ENCODE peak calls at places on chromosomes 5 and 9, in eight cellular contexts. One of them, this sample, is unnamed.

GRCh38 chr5:79588645-79589044 is 23.6 kb upstream of the TENT2 start:
- DNase-seq in bronchial epithelial cell: no peak
- DNase-seq in mucosa of descending colon: no peak
- DNase-seq in lower lobe of right lung: no peak
- DNase-seq in BE2C: no peak
- DNase-seq in psoas muscle: no peak
- DNase-seq in choroid plexus epithelial cell: no peak
- DNase-seq in astrocyte of the spinal cord: no peak
- DNase-seq in this sample: peak

GRCh38 chr5:41240390-41240789 is 27.1 kb upstream of the C6 start:
- DNase-seq in mucosa of descending colon: no peak
- DNase-seq in psoas muscle: no peak
- DNase-seq in astrocyte of the spinal cord: no peak
- DNase-seq in lower lobe of right lung: no peak
- DNase-seq in choroid plexus epithelial cell: no peak
- DNase-seq in bronchial epithelial cell: no peak
- DNase-seq in BE2C: no peak
- DNase-seq in this sample: no peak

GRCh38 chr9:38003946-38004808 is 64.8 kb downstream of the SHB start:
- DNase-seq in mucosa of descending colon: no peak
- DNase-seq in BE2C: no peak
- DNase-seq in bronchial epithelial cell: no peak
- DNase-seq in lower lobe of right lung: no peak
- DNase-seq in psoas muscle: no peak
- DNase-seq in choroid plexus epithelial cell: no peak
- DNase-seq in astrocyte of the spinal cord: no peak
- DNase-seq in this sample: no peak

GRCh38 chr9:19208653-19209052 is 21.8 kb upstream of the DENND4C start:
- DNase-seq in lower lobe of right lung: no peak
- DNase-seq in mucosa of descending colon: no peak
- DNase-seq in BE2C: no peak
- DNase-seq in choroid plexus epithelial cell: no peak
- DNase-seq in psoas muscle: no peak
- DNase-seq in astrocyte of the spinal cord: no peak
- DNase-seq in bronchial epithelial cell: peak
- DNase-seq in this sample: no peak

GRCh38 chr9:92171281-92171680 is 56.1 kb upstream of the SPTLC1 start:
- DNase-seq in BE2C: no peak
- DNase-seq in psoas muscle: no peak
- DNase-seq in astrocyte of the spinal cord: no peak
- DNase-seq in choroid plexus epithelial cell: no peak
- DNase-seq in lower lobe of right lung: no peak
- DNase-seq in bronchial epithelial cell: no peak
- DNase-seq in mucosa of descending colon: no peak
- DNase-seq in this sample: no peak

GRCh38 chr5:135086326-135086725 is 52.3 kb upstream of the PITX1 start:
- DNase-seq in psoas muscle: no peak
- DNase-seq in BE2C: no peak
- DNase-seq in lower lobe of right lung: no peak
- DNase-seq in choroid plexus epithelial cell: no peak
- DNase-seq in astrocyte of the spinal cord: no peak
- DNase-seq in mucosa of descending colon: no peak
- DNase-seq in bronchial epithelial cell: no peak
- DNase-seq in this sample: no peak

GRCh38 chr9:136399176-136400037 is 563 bp downstream of the SNAPC4 start:
- DNase-seq in mucosa of descending colon: peak
- DNase-seq in lower lobe of right lung: no peak
- DNase-seq in bronchial epithelial cell: peak
- DNase-seq in choroid plexus epithelial cell: peak
- DNase-seq in astrocyte of the spinal cord: no peak
- DNase-seq in psoas muscle: no peak
- DNase-seq in BE2C: no peak
- DNase-seq in this sample: peak

GRCh38 chr9:74125916-74126315 is 371.2 kb upstream of the RORB start:
- DNase-seq in psoas muscle: no peak
- DNase-seq in choroid plexus epithelial cell: peak
- DNase-seq in lower lobe of right lung: no peak
- DNase-seq in BE2C: no peak
- DNase-seq in bronchial epithelial cell: peak
- DNase-seq in astrocyte of the spinal cord: peak
- DNase-seq in mucosa of descending colon: no peak
- DNase-seq in this sample: no peak

GRCh38 chr9:94867281-94867841 is 140.9 kb downstream of the AOPEP start:
- DNase-seq in astrocyte of the spinal cord: peak
- DNase-seq in mucosa of descending colon: peak
- DNase-seq in psoas muscle: peak
- DNase-seq in bronchial epithelial cell: peak
- DNase-seq in lower lobe of right lung: peak
- DNase-seq in BE2C: peak
- DNase-seq in choroid plexus epithelial cell: peak
- DNase-seq in this sample: no peak

DNA sequence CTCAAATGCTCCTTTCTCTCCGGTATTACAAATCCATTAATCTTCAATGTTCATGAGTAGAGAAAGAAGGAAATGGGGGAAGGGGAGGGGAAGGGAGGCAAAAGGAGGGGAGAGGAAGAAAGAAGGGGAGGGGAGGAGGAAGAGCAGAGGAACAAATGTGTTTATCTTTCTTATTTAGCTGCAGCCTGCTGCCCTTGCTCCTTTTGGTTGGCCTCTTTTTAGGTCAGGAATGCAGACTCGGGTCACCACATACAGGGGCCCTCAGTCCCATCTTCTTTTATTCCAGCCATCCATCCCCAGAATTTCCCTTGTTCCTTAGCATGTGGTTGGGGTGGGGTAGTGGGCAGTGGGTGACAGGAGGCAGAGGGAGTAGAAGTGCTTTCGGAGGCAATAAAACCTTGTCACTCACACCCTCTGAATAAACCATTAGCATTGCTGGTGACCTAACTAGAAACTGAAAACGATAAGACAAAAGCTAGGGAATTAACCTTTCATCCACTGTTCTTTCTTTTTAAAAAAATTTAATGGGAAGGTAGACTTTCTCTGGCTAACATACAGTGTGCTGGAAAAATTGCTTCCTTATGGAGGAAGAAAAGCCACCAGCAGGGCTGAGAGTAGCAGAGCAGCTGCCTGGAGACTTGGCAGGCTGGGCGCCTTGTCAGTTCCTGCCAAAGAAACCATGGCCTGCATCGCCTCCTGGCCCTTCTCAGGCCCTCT is 16.8 kb upstream of the PRLR start:
- DNase-seq in choroid plexus epithelial cell: peak
- DNase-seq in astrocyte of the spinal cord: peak
- DNase-seq in lower lobe of right lung: no peak
- DNase-seq in psoas muscle: no peak
- DNase-seq in BE2C: no peak
- DNase-seq in bronchial epithelial cell: no peak
- DNase-seq in mucosa of descending colon: peak
- DNase-seq in this sample: no peak
- TF ChIP-seq CTCF in choroid plexus epithelial cell: peak
- TF ChIP-seq CTCF in astrocyte of the spinal cord: no peak
- TF ChIP-seq CTCF in lower lobe of right lung: no peak
- TF ChIP-seq CTCF in psoas muscle: no peak
- TF ChIP-seq CTCF in BE2C: no peak
- TF ChIP-seq CTCF in bronchial epithelial cell: no peak
- TF ChIP-seq CTCF in mucosa of descending colon: no peak
- TF ChIP-seq CTCF in this sample: no peak

GRCh38 chr5:170292509-170292908 is 5.1 kb downstream of the LCP2 start:
- DNase-seq in astrocyte of the spinal cord: no peak
- DNase-seq in BE2C: no peak
- DNase-seq in psoas muscle: no peak
- DNase-seq in bronchial epithelial cell: no peak
- DNase-seq in mucosa of descending colon: no peak
- DNase-seq in choroid plexus epithelial cell: no peak
- DNase-seq in lower lobe of right lung: no peak
- DNase-seq in this sample: no peak
- H3K4me3 ChIP-seq in astrocyte of the spinal cord: no peak
- H3K4me3 ChIP-seq in BE2C: no peak
- H3K4me3 ChIP-seq in psoas muscle: no peak
- H3K4me3 ChIP-seq in bronchial epithelial cell: no peak
- H3K4me3 ChIP-seq in mucosa of descending colon: no peak
- H3K4me3 ChIP-seq in choroid plexus epithelial cell: no peak
- H3K4me3 ChIP-seq in lower lobe of right lung: peak
- H3K4me3 ChIP-seq in this sample: no peak

GRCh38 chr9:4068914-4069313 is 231.0 kb downstream of the GLIS3 start:
- DNase-seq in choroid plexus epithelial cell: no peak
- DNase-seq in BE2C: no peak
- DNase-seq in mucosa of descending colon: no peak
- DNase-seq in bronchial epithelial cell: no peak
- DNase-seq in lower lobe of right lung: no peak
- DNase-seq in psoas muscle: no peak
- DNase-seq in astrocyte of the spinal cord: no peak
- DNase-seq in this sample: no peak

GRCh38 chr9:4069457-4070162 is 230.3 kb downstream of the GLIS3 start:
- DNase-seq in choroid plexus epithelial cell: no peak
- DNase-seq in lower lobe of right lung: no peak
- DNase-seq in astrocyte of the spinal cord: no peak
- DNase-seq in psoas muscle: no peak
- DNase-seq in mucosa of descending colon: no peak
- DNase-seq in bronchial epithelial cell: no peak
- DNase-seq in BE2C: peak
- DNase-seq in this sample: no peak

GRCh38 chr9:4077499-4078102 is 222.3 kb downstream of the GLIS3 start:
- DNase-seq in lower lobe of right lung: peak
- DNase-seq in bronchial epithelial cell: peak
- DNase-seq in BE2C: peak
- DNase-seq in choroid plexus epithelial cell: peak
- DNase-seq in astrocyte of the spinal cord: peak
- DNase-seq in psoas muscle: peak
- DNase-seq in mucosa of descending colon: peak
- DNase-seq in this sample: peak

GRCh38 chr9:4070266-4070665 is 229.6 kb downstream of the GLIS3 start:
- DNase-seq in astrocyte of the spinal cord: no peak
- DNase-seq in BE2C: no peak
- DNase-seq in psoas muscle: no peak
- DNase-seq in bronchial epithelial cell: no peak
- DNase-seq in mucosa of descending colon: no peak
- DNase-seq in choroid plexus epithelial cell: no peak
- DNase-seq in lower lobe of right lung: no peak
- DNase-seq in this sample: peak

DNA sequence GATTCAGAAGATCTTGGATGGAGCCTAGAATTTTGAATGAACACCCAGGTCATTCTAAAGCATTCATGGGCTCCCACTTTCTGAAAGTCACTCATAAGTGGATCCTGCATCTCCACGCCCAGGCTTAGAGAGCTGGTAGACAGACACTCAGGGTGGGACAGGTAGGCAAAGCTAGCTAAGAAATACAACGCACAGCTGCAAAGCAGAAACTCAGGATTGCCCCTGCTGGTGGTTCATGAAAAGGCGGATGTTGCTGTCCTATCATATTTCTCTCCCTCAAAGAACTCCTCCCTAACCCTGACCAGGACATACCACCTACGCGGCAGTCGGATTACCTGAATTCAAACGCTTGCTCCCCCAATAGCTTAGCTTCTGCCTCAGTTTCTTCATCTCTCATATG is 226.5 kb downstream of the GLIS3 start:
- DNase-seq in choroid plexus epithelial cell: no peak
- DNase-seq in astrocyte of the spinal cord: no peak
- DNase-seq in lower lobe of right lung: no peak
- DNase-seq in psoas muscle: no peak
- DNase-seq in BE2C: peak
- DNase-seq in bronchial epithelial cell: no peak
- DNase-seq in mucosa of descending colon: no peak
- DNase-seq in this sample: peak
- TF ChIP-seq CTCF in choroid plexus epithelial cell: peak
- TF ChIP-seq CTCF in astrocyte of the spinal cord: peak
- TF ChIP-seq CTCF in lower lobe of right lung: no peak
- TF ChIP-seq CTCF in psoas muscle: no peak
- TF ChIP-seq CTCF in BE2C: peak
- TF ChIP-seq CTCF in bronchial epithelial cell: peak
- TF ChIP-seq CTCF in mucosa of descending colon: no peak
- TF ChIP-seq CTCF in this sample: peak

GRCh38 chr5:172453206-172453985 is 929 bp downstream of the SH3PXD2B start:
- DNase-seq in lower lobe of right lung: no peak
- DNase-seq in mucosa of descending colon: peak
- DNase-seq in astrocyte of the spinal cord: peak
- DNase-seq in BE2C: peak
- DNase-seq in bronchial epithelial cell: peak
- DNase-seq in psoas muscle: no peak
- DNase-seq in choroid plexus epithelial cell: peak
- DNase-seq in this sample: no peak

GRCh38 chr5:172451771-172452197 is 2.5 kb downstream of the SH3PXD2B start:
- DNase-seq in bronchial epithelial cell: peak
- DNase-seq in mucosa of descending colon: peak
- DNase-seq in BE2C: no peak
- DNase-seq in astrocyte of the spinal cord: peak
- DNase-seq in choroid plexus epithelial cell: peak
- DNase-seq in psoas muscle: peak
- DNase-seq in lower lobe of right lung: no peak
- DNase-seq in this sample: no peak

GRCh38 chr5:172453986-172454354 is 355 bp downstream of the SH3PXD2B start:
- DNase-seq in bronchial epithelial cell: no peak
- DNase-seq in choroid plexus epithelial cell: no peak
- DNase-seq in astrocyte of the spinal cord: peak
- DNase-seq in psoas muscle: peak
- DNase-seq in mucosa of descending colon: peak
- DNase-seq in BE2C: peak
- DNase-seq in lower lobe of right lung: no peak
- DNase-seq in this sample: no peak

GRCh38 chr5:172450861-172451695 is 3.2 kb downstream of the SH3PXD2B start:
- DNase-seq in mucosa of descending colon: peak
- DNase-seq in psoas muscle: peak
- DNase-seq in bronchial epithelial cell: no peak
- DNase-seq in lower lobe of right lung: no peak
- DNase-seq in choroid plexus epithelial cell: peak
- DNase-seq in BE2C: peak
- DNase-seq in astrocyte of the spinal cord: no peak
- DNase-seq in this sample: peak

DNA sequence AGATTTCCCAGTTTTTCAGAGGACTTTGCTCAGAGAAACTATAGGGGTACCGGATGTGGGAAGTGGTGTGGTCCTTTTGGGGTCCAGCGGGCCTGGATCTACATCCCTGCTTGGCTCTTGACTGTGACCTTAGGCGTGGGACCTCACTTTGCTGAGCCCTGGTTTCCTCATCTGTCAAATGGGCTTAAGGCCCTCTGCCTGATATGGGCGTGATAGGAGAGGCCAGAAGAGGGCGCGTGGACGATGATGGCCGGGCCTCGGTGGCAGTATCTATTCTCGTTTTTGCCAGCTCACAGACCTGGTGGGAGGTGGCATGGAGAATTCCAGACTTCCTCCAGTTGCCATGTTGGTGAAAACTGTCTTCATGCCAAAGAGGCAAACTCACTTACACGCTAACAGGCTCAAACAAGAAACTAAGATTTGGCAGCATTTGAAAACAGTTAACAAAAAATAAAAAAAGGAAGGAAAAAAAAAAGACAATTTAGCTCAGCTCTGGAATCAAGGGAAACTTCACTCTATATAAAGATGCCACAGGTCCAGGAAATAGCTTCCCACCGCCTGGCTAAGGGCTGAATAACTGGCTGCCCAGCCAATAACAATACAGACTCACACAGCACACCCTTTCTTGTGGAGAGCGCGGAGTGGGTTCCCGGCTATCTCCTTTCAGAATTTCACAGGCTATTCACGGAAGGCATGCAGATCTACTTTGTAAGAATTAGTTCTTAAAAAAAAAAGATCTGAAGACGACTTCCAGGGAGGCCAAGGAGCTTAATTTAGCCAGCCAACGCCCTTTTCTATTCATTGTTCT is 1.7 kb downstream of the SH3PXD2B start:
- DNase-seq in choroid plexus epithelial cell: peak
- DNase-seq in psoas muscle: no peak
- DNase-seq in BE2C: no peak
- DNase-seq in lower lobe of right lung: no peak
- DNase-seq in mucosa of descending colon: peak
- DNase-seq in bronchial epithelial cell: peak
- DNase-seq in astrocyte of the spinal cord: peak
- DNase-seq in this sample: peak
- H3K4me3 ChIP-seq in choroid plexus epithelial cell: peak
- H3K4me3 ChIP-seq in psoas muscle: peak
- H3K4me3 ChIP-seq in BE2C: no peak
- H3K4me3 ChIP-seq in lower lobe of right lung: peak
- H3K4me3 ChIP-seq in mucosa of descending colon: no peak
- H3K4me3 ChIP-seq in bronchial epithelial cell: peak
- H3K4me3 ChIP-seq in astrocyte of the spinal cord: peak
- H3K4me3 ChIP-seq in this sample: no peak